ENCODE peak calls at places on chromosomes 6 and 20, in five cellular contexts. One of them, this sample, is unnamed.

GRCh38 chr20:44834693-44835092 is 24.3 kb upstream of the RIMS4 start:
- DNase-seq in GM12878: no peak
- DNase-seq in stomach: no peak
- DNase-seq in HepG2: no peak
- DNase-seq in K562: no peak
- DNase-seq in this sample: no peak

GRCh38 chr6:163867518-163868292 is 453.2 kb downstream of the QKI start:
- DNase-seq in GM12878: no peak
- DNase-seq in stomach: no peak
- DNase-seq in HepG2: no peak
- DNase-seq in K562: peak; percentile 12
- DNase-seq in this sample: no peak

GRCh38 chr6:139944976-139945375 is 570.5 kb upstream of the CITED2 start:
- DNase-seq in GM12878: no peak
- DNase-seq in stomach: no peak
- DNase-seq in HepG2: no peak
- DNase-seq in K562: no peak
- DNase-seq in this sample: no peak

GRCh38 chr6:139109558-139109957 is 25.3 kb upstream of the HECA start:
- DNase-seq in GM12878: no peak
- DNase-seq in stomach: no peak
- DNase-seq in HepG2: peak; percentile 51
- DNase-seq in K562: peak; percentile 49
- DNase-seq in this sample: no peak

GRCh38 chr6:20686142-20686541 is 151.9 kb downstream of the CDKAL1 start:
- DNase-seq in GM12878: no peak
- DNase-seq in stomach: no peak
- DNase-seq in HepG2: no peak
- DNase-seq in K562: peak; percentile 33
- DNase-seq in this sample: no peak

GRCh38 chr6:47098570-47098993 is 56.5 kb upstream of the ADGRF1 start:
- DNase-seq in GM12878: no peak
- DNase-seq in stomach: no peak
- DNase-seq in HepG2: no peak
- DNase-seq in K562: no peak
- DNase-seq in this sample: no peak

GRCh38 chr20:13401596-13401995 is 180.5 kb downstream of the ISM1 start:
- DNase-seq in GM12878: no peak
- DNase-seq in stomach: no peak
- DNase-seq in HepG2: no peak
- DNase-seq in K562: no peak
- DNase-seq in this sample: no peak

GRCh38 chr6:42498473-42499128 is 46.9 kb upstream of the TRERF1 start:
- DNase-seq in GM12878: no peak
- DNase-seq in stomach: no peak
- DNase-seq in HepG2: peak; percentile 66
- DNase-seq in K562: peak; percentile 57
- DNase-seq in this sample: no peak

GRCh38 chr6:109628158-109629000 is 62.6 kb downstream of the AK9 start:
- DNase-seq in GM12878: no peak
- DNase-seq in stomach: no peak
- DNase-seq in HepG2: no peak
- DNase-seq in K562: no peak
- DNase-seq in this sample: no peak

GRCh38 chr6:98977606-98978292 is 30.0 kb upstream of the FBXL4 start:
- DNase-seq in GM12878: no peak
- DNase-seq in stomach: no peak
- DNase-seq in HepG2: no peak
- DNase-seq in K562: no peak
- DNase-seq in this sample: no peak

GRCh38 chr20:36210561-36210960 is 25.7 kb upstream of the AAR2 start:
- DNase-seq in GM12878: no peak
- DNase-seq in stomach: no peak
- DNase-seq in HepG2: no peak
- DNase-seq in K562: no peak
- DNase-seq in this sample: no peak

GRCh38 chr20:2914160-2914559 is 40.9 kb downstream of the PTPRA start:
- DNase-seq in GM12878: no peak
- DNase-seq in stomach: no peak
- DNase-seq in HepG2: peak; percentile 71
- DNase-seq in K562: peak; percentile 20
- DNase-seq in this sample: no peak

GRCh38 chr6:2158596-2159271 is 86.7 kb downstream of the GMDS start:
- DNase-seq in GM12878: no peak
- DNase-seq in stomach: no peak
- DNase-seq in HepG2: no peak
- DNase-seq in K562: peak; percentile 77
- DNase-seq in this sample: no peak

GRCh38 chr6:130783416-130784107 is 43.6 kb upstream of the SMLR1 start:
- DNase-seq in GM12878: no peak
- DNase-seq in stomach: no peak
- DNase-seq in HepG2: no peak
- DNase-seq in K562: no peak
- DNase-seq in this sample: no peak

GRCh38 chr20:31595654-31596411 is 9.3 kb upstream of the ID1 start:
- DNase-seq in GM12878: no peak
- DNase-seq in stomach: peak; percentile 65
- DNase-seq in HepG2: peak; percentile 96
- DNase-seq in K562: no peak
- DNase-seq in this sample: peak; percentile 77

GRCh38 chr20:58634121-58634817 is 16.8 kb upstream of the STX16 start:
- DNase-seq in GM12878: no peak
- DNase-seq in stomach: no peak
- DNase-seq in HepG2: no peak
- DNase-seq in K562: no peak
- DNase-seq in this sample: no peak

GRCh38 chr20:59765599-59766177 is 161.3 kb downstream of the PHACTR3 start:
- DNase-seq in GM12878: no peak
- DNase-seq in stomach: no peak
- DNase-seq in HepG2: no peak
- DNase-seq in K562: peak; percentile 53
- DNase-seq in this sample: no peak

GRCh38 chr20:42277203-42277602 is 659.0 kb upstream of the CHD6 start:
- DNase-seq in GM12878: no peak
- DNase-seq in stomach: no peak
- DNase-seq in HepG2: no peak
- DNase-seq in K562: no peak
- DNase-seq in this sample: no peak

GRCh38 chr6:55827818-55828522 is 47.4 kb downstream of the BMP5 start:
- DNase-seq in GM12878: no peak
- DNase-seq in stomach: no peak
- DNase-seq in HepG2: peak; percentile 10
- DNase-seq in K562: no peak
- DNase-seq in this sample: no peak

GRCh38 chr6:37516076-37516919 is 16.6 kb upstream of the CCDC167 start:
- DNase-seq in GM12878: peak; percentile 78
- DNase-seq in stomach: peak; percentile 73
- DNase-seq in HepG2: peak; percentile 39
- DNase-seq in K562: no peak
- DNase-seq in this sample: peak; percentile 8

GRCh38 chr6:27630727-27631613 is 158.1 kb upstream of the ZNF184 start:
- DNase-seq in GM12878: peak; percentile 49
- DNase-seq in stomach: no peak
- DNase-seq in HepG2: peak; percentile 74
- DNase-seq in K562: peak; percentile 94
- DNase-seq in this sample: no peak

GRCh38 chr6:149114167-149114566 is 203.3 kb upstream of the TAB2 start:
- DNase-seq in GM12878: no peak
- DNase-seq in stomach: no peak
- DNase-seq in HepG2: no peak
- DNase-seq in K562: no peak
- DNase-seq in this sample: peak; percentile 67

GRCh38 chr6:76174722-76175121 is 102.3 kb upstream of the IMPG1 start:
- DNase-seq in GM12878: no peak
- DNase-seq in stomach: no peak
- DNase-seq in HepG2: no peak
- DNase-seq in K562: no peak
- DNase-seq in this sample: no peak

GRCh38 chr6:111269401-111269970 is 182.2 kb downstream of the SLC16A10 start:
- DNase-seq in GM12878: no peak
- DNase-seq in stomach: no peak
- DNase-seq in HepG2: no peak
- DNase-seq in K562: no peak
- DNase-seq in this sample: no peak

DNA sequence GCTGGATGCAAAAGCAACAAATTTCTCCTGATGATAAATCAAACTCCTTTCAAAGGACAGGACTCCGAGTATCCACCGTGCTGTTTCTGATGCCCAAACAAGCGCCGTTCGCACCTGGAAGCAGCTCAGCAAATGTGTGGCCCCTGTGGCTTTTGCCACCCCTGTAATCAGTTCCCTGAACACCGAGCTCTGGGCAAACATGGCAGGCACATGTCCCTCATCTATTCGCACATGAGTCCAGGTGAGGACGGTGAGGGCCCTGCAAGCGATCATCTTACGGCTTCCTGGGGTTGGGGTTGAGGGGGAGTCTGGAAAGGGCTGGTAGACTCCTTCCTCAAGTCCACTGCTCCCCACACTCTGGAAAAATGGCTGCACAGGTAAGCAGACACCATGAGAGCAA is 23.7 kb downstream of the RNASET2 start:
- DNase-seq in GM12878: no peak
- DNase-seq in stomach: no peak
- DNase-seq in HepG2: no peak
- DNase-seq in K562: no peak
- DNase-seq in this sample: no peak
- TF ChIP-seq POLR2A in GM12878: no peak
- TF ChIP-seq POLR2A in stomach: no peak
- TF ChIP-seq POLR2A in HepG2: no peak
- TF ChIP-seq POLR2A in K562: no peak
- TF ChIP-seq POLR2A in this sample: no peak

GRCh38 chr20:1415667-1416468 is 23.0 kb upstream of the FKBP1A start:
- DNase-seq in GM12878: no peak
- DNase-seq in stomach: no peak
- DNase-seq in HepG2: peak; percentile 91
- DNase-seq in K562: peak; percentile 78
- DNase-seq in this sample: no peak
- TF ChIP-seq EP300 in GM12878: no peak
- TF ChIP-seq EP300 in stomach: no peak
- TF ChIP-seq EP300 in HepG2: peak; percentile 73
- TF ChIP-seq EP300 in K562: peak; percentile 69
- TF ChIP-seq EP300 in this sample: no peak

DNA sequence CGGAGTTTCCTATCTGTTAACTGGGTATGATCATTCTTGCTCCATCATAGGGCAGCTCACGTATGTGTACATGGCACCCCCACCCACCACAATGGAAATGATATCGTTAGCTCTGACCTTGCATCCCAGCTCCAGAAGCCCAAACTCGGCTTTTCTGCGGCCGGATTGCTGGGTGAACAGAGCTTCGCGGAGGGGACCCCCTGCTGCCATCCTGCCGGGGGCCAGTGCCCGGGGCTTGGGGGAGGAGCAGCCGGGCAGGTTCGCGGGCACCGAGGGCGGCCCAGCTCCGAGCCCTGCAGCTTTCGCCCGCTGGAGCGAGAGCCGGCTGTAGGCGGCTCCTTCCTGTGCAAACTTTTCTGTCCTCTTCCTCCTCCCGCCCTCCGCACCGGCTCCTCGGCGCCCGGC is 24.9 kb upstream of the FUCA2 start:
- DNase-seq in GM12878: no peak
- DNase-seq in stomach: peak; percentile 66
- DNase-seq in HepG2: no peak
- DNase-seq in K562: no peak
- DNase-seq in this sample: no peak
- TF ChIP-seq POLR2A in GM12878: peak; percentile 47
- TF ChIP-seq POLR2A in stomach: no peak
- TF ChIP-seq POLR2A in HepG2: no peak
- TF ChIP-seq POLR2A in K562: no peak
- TF ChIP-seq POLR2A in this sample: no peak

GRCh38 chr6:33273924-33274902 is 2.3 kb downstream of the RPS18 start:
- DNase-seq in GM12878: no peak
- DNase-seq in stomach: no peak
- DNase-seq in HepG2: no peak
- DNase-seq in K562: peak; percentile 34
- DNase-seq in this sample: no peak

GRCh38 chr6:33271098-33271607 is 523 bp downstream of the VPS52 start:
- DNase-seq in GM12878: no peak
- DNase-seq in stomach: no peak
- DNase-seq in HepG2: no peak
- DNase-seq in K562: peak; percentile 58
- DNase-seq in this sample: no peak

GRCh38 chr6:33273129-33273923 is 1.5 kb downstream of the RPS18 start:
- DNase-seq in GM12878: no peak
- DNase-seq in stomach: no peak
- DNase-seq in HepG2: no peak
- DNase-seq in K562: no peak
- DNase-seq in this sample: no peak

GRCh38 chr6:33272358-33273128 is 668 bp downstream of the RPS18 start:
- DNase-seq in GM12878: no peak
- DNase-seq in stomach: no peak
- DNase-seq in HepG2: no peak
- DNase-seq in K562: no peak
- DNase-seq in this sample: no peak

DNA sequence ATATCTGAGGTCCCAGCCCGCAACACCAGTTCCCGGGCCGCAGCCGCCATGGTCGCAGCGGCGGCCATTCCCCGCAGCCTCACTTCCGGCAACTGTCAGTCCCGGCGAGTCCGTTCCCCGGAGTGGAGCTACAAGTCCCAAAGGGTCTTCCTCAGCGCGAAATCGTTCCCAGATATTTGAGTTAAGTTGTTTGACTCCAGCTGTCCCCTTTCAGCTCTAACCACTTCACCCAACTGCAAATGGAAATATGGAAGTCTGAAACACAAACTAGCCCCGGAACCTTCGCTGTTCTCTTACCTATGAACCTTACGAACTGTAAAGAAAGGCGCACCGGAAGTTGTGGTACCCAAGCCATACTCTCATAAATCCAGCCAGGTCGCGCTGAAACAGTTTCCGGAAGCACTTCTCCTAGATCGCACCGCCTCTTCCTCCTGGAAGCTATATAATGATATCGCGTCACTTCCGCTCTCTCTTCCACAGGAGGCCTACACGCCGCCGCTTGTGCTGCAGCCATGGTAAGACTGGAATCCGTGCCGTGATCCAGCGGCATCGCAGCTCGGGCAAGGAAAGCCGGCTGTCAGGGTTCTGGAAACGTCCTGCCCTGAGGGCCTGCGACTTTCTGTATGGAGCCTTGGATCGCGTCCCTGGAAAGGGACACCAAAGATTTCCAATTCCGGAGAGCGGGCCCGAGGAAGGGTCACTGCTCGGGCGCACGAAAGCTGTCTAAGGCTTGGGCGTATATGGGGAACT is at the start of the genes RPS18 and VPS52:
- DNase-seq in GM12878: peak; percentile 96
- DNase-seq in stomach: peak; percentile 95
- DNase-seq in HepG2: peak; percentile 100
- DNase-seq in K562: peak; percentile 100
- DNase-seq in this sample: peak; percentile 98
- TF ChIP-seq EP300 in GM12878: no peak
- TF ChIP-seq EP300 in stomach: no peak
- TF ChIP-seq EP300 in HepG2: peak; percentile 10
- TF ChIP-seq EP300 in K562: peak; percentile 68
- TF ChIP-seq EP300 in this sample: peak; percentile 100

This sample was measured in tibial nerve.